ENCODE peak calls at places on chromosomes 11 and 22, in four cellular contexts. One of them, this sample, is unnamed.

GRCh38 chr22:49738566-49738965 is 89.1 kb downstream of the BRD1 start:
- DNase-seq in activated CD8-positive, alpha-beta memory T cell treated with anti-CD3 and anti-CD28 coated beads for 4 hours: no peak
- DNase-seq in EL: no peak
- DNase-seq in bronchial epithelial cell: no peak
- DNase-seq in this sample: no peak

GRCh38 chr11:60840711-60841430 is 1.0 kb upstream of the CCDC86 start:
- DNase-seq in bronchial epithelial cell: no peak
- DNase-seq in EL: peak; percentile 90
- DNase-seq in activated CD8-positive, alpha-beta memory T cell treated with anti-CD3 and anti-CD28 coated beads for 4 hours: no peak
- DNase-seq in this sample: no peak

GRCh38 chr11:119671561-119672015 is 57.4 kb downstream of the NECTIN1 start:
- DNase-seq in activated CD8-positive, alpha-beta memory T cell treated with anti-CD3 and anti-CD28 coated beads for 4 hours: no peak
- DNase-seq in EL: no peak
- DNase-seq in bronchial epithelial cell: peak; percentile 56
- DNase-seq in this sample: no peak

GRCh38 chr22:18968011-18968749 is 32.1 kb upstream of the PRODH start:
- DNase-seq in EL: peak; percentile 20
- DNase-seq in activated CD8-positive, alpha-beta memory T cell treated with anti-CD3 and anti-CD28 coated beads for 4 hours: no peak
- DNase-seq in bronchial epithelial cell: no peak
- DNase-seq in this sample: no peak

GRCh38 chr11:115251126-115251525 is 253.1 kb downstream of the CADM1 start:
- DNase-seq in EL: no peak
- DNase-seq in bronchial epithelial cell: no peak
- DNase-seq in activated CD8-positive, alpha-beta memory T cell treated with anti-CD3 and anti-CD28 coated beads for 4 hours: no peak
- DNase-seq in this sample: no peak

GRCh38 chr11:121741316-121741715 is 288.5 kb upstream of the SORL1-AS1 start:
- DNase-seq in activated CD8-positive, alpha-beta memory T cell treated with anti-CD3 and anti-CD28 coated beads for 4 hours: no peak
- DNase-seq in bronchial epithelial cell: no peak
- DNase-seq in EL: no peak
- DNase-seq in this sample: no peak

GRCh38 chr11:73141309-73142127 is 600 bp downstream of the FCHSD2 start:
- DNase-seq in bronchial epithelial cell: peak; percentile 22
- DNase-seq in activated CD8-positive, alpha-beta memory T cell treated with anti-CD3 and anti-CD28 coated beads for 4 hours: no peak
- DNase-seq in EL: peak; percentile 80
- DNase-seq in this sample: peak; percentile 52

GRCh38 chr11:68115285-68115684 is 5.9 kb downstream of the CHKA start:
- DNase-seq in EL: no peak
- DNase-seq in activated CD8-positive, alpha-beta memory T cell treated with anti-CD3 and anti-CD28 coated beads for 4 hours: no peak
- DNase-seq in bronchial epithelial cell: no peak
- DNase-seq in this sample: no peak

GRCh38 chr22:33577862-33578411 is 342.3 kb downstream of the LARGE1 start:
- DNase-seq in bronchial epithelial cell: no peak
- DNase-seq in activated CD8-positive, alpha-beta memory T cell treated with anti-CD3 and anti-CD28 coated beads for 4 hours: no peak
- DNase-seq in EL: no peak
- DNase-seq in this sample: no peak

GRCh38 chr22:36606114-36606513 is 77.1 kb upstream of the EIF3D start:
- DNase-seq in bronchial epithelial cell: no peak
- DNase-seq in EL: no peak
- DNase-seq in activated CD8-positive, alpha-beta memory T cell treated with anti-CD3 and anti-CD28 coated beads for 4 hours: no peak
- DNase-seq in this sample: no peak

GRCh38 chr11:115496892-115497291 is 7.3 kb downstream of the CADM1 start:
- DNase-seq in activated CD8-positive, alpha-beta memory T cell treated with anti-CD3 and anti-CD28 coated beads for 4 hours: no peak
- DNase-seq in bronchial epithelial cell: no peak
- DNase-seq in EL: no peak
- DNase-seq in this sample: no peak

GRCh38 chr11:64790205-64791095 is 12.1 kb upstream of the SF1 start:
- DNase-seq in bronchial epithelial cell: no peak
- DNase-seq in activated CD8-positive, alpha-beta memory T cell treated with anti-CD3 and anti-CD28 coated beads for 4 hours: no peak
- DNase-seq in EL: no peak
- DNase-seq in this sample: no peak

GRCh38 chr22:42926768-42927167 is 69.7 kb upstream of the ARFGAP3 start:
- DNase-seq in bronchial epithelial cell: no peak
- DNase-seq in activated CD8-positive, alpha-beta memory T cell treated with anti-CD3 and anti-CD28 coated beads for 4 hours: no peak
- DNase-seq in EL: no peak
- DNase-seq in this sample: no peak

GRCh38 chr11:1222491-1223345 is at the start of gene MUC5B:
- DNase-seq in bronchial epithelial cell: no peak
- DNase-seq in EL: no peak
- DNase-seq in activated CD8-positive, alpha-beta memory T cell treated with anti-CD3 and anti-CD28 coated beads for 4 hours: no peak
- DNase-seq in this sample: no peak

GRCh38 chr11:85961930-85962363 is 106.8 kb downstream of the CCDC83 start:
- DNase-seq in EL: no peak
- DNase-seq in activated CD8-positive, alpha-beta memory T cell treated with anti-CD3 and anti-CD28 coated beads for 4 hours: no peak
- DNase-seq in bronchial epithelial cell: peak; percentile 58
- DNase-seq in this sample: no peak

GRCh38 chr11:7599209-7599608 is 74.1 kb downstream of the CYB5R2 start:
- DNase-seq in activated CD8-positive, alpha-beta memory T cell treated with anti-CD3 and anti-CD28 coated beads for 4 hours: no peak
- DNase-seq in EL: no peak
- DNase-seq in bronchial epithelial cell: no peak
- DNase-seq in this sample: no peak

GRCh38 chr22:39430576-39431150 is 26.1 kb upstream of the MGAT3 start:
- DNase-seq in activated CD8-positive, alpha-beta memory T cell treated with anti-CD3 and anti-CD28 coated beads for 4 hours: no peak
- DNase-seq in bronchial epithelial cell: no peak
- DNase-seq in EL: no peak
- DNase-seq in this sample: no peak

GRCh38 chr22:37304595-37305343 is 22.5 kb downstream of the CYTH4 start:
- DNase-seq in EL: peak; percentile 61
- DNase-seq in activated CD8-positive, alpha-beta memory T cell treated with anti-CD3 and anti-CD28 coated beads for 4 hours: no peak
- DNase-seq in bronchial epithelial cell: no peak
- DNase-seq in this sample: no peak

GRCh38 chr22:30047364-30047738 is 32.9 kb upstream of the HORMAD2 start:
- DNase-seq in bronchial epithelial cell: no peak
- DNase-seq in activated CD8-positive, alpha-beta memory T cell treated with anti-CD3 and anti-CD28 coated beads for 4 hours: no peak
- DNase-seq in EL: peak; percentile 21
- DNase-seq in this sample: no peak

GRCh38 chr11:68827733-68828132 is 14.0 kb downstream of the CPT1A start:
- DNase-seq in activated CD8-positive, alpha-beta memory T cell treated with anti-CD3 and anti-CD28 coated beads for 4 hours: no peak
- DNase-seq in EL: no peak
- DNase-seq in bronchial epithelial cell: no peak
- DNase-seq in this sample: no peak

GRCh38 chr11:64856382-64857227 is 12.2 kb upstream of the CDC42BPG start:
- DNase-seq in EL: peak; percentile 94
- DNase-seq in activated CD8-positive, alpha-beta memory T cell treated with anti-CD3 and anti-CD28 coated beads for 4 hours: no peak
- DNase-seq in bronchial epithelial cell: peak; percentile 93
- DNase-seq in this sample: no peak

GRCh38 chr11:80733776-80734175 is 1292.9 kb upstream of the TENM4 start:
- DNase-seq in bronchial epithelial cell: peak; percentile 81
- DNase-seq in EL: no peak
- DNase-seq in activated CD8-positive, alpha-beta memory T cell treated with anti-CD3 and anti-CD28 coated beads for 4 hours: no peak
- DNase-seq in this sample: no peak

This sample was measured in stimulated activated effector memory CD8-positive, alpha-beta T cell treated with anti-CD3 and anti-CD28 coated beads, Interleukin-12 subunit alpha, Interleukin-12 subunit beta, amount 100 ng/mL, for 72 hours.